ENCODE peak calls at places on chromosome X, in nine cellular contexts. M is stimulated activated CD8-positive, alpha-beta memory T cell treated with anti-CD3 and anti-CD28 coated beads, Interleukin-15, amount 100 ng/mL, for 4 hours; E is posterior cingulate gyrus; L is mesendoderm; F is activated CD8-positive, alpha-beta memory T cell treated with anti-CD3 and anti-CD28 coated beads for 48 hours; Y is neuronal stem cell; V is GM13976; C is right atrium auricular region; U is NCI-H1694. N is an unnamed sample.

GRCh38 chrX:57930051-57930450 is 19.8 kb upstream of the ZXDA start:
- DNase-seq in F (no peak), U (no peak), M (no peak), C (no peak), V (no peak), L (no peak), Y (no peak), E (no peak), N (no peak)

GRCh38 chrX:55143621-55144020 is 54.8 kb downstream of the PAGE2 start:
- DNase-seq in C (no peak), L (peak; percentile 30), U (no peak), E (no peak), M (no peak), F (no peak), V (no peak), Y (no peak), N (no peak)

GRCh38 chrX:51440365-51440764 is 56.0 kb downstream of the NUDT11 start:
- DNase-seq in U (no peak), V (no peak), Y (no peak), F (no peak), M (no peak), L (peak; percentile 49), E (no peak), C (no peak), N (no peak)

GRCh38 chrX:133865761-133866470 is 119.5 kb downstream of the GPC3 start:
- DNase-seq in L (no peak), F (no peak), Y (no peak), V (no peak), M (no peak), C (no peak), E (no peak), U (no peak), N (no peak)

GRCh38 chrX:13165266-13165665 is 120.8 kb upstream of the FAM9C start:
- DNase-seq in C (no peak), Y (no peak), U (no peak), V (no peak), L (no peak), E (no peak), M (no peak), F (no peak), N (no peak)

GRCh38 chrX:104372547-104372946 is 117.8 kb upstream of the ESX1 start:
- DNase-seq in V (no peak), Y (no peak), U (no peak), M (no peak), F (no peak), L (no peak), E (no peak), C (no peak), N (no peak)

GRCh38 chrX:133215017-133215416 is 3.1 kb downstream of the TFDP3 start:
- DNase-seq in Y (no peak), L (no peak), M (no peak), E (no peak), U (no peak), V (no peak), C (no peak), F (no peak), N (no peak)

GRCh38 chrX:133412665-133413064 is 2.6 kb downstream of the GPC4 start:
- DNase-seq in V (no peak), Y (no peak), L (no peak), E (no peak), M (no peak), C (no peak), U (no peak), F (no peak), N (no peak)

GRCh38 chrX:153973127-153974002 is 811 bp downstream of the TMEM187 start:
- DNase-seq in M (no peak), V (no peak), L (no peak), E (no peak), F (no peak), Y (no peak), U (no peak), C (no peak), N (no peak)

GRCh38 chrX:18294893-18295292 is 59.6 kb downstream of the SCML2 start:
- DNase-seq in L (peak; percentile 10), E (no peak), V (no peak), Y (no peak), M (no peak), F (no peak), U (no peak), C (no peak), N (no peak)

GRCh38 chrX:154369453-154370299 is 4.8 kb downstream of the FLNA start:
- DNase-seq in F (no peak), L (peak; percentile 95), M (no peak), V (peak; percentile 51), U (peak; percentile 72), C (peak; percentile 87), Y (peak; percentile 84), E (no peak), N (peak; percentile 88)

GRCh38 chrX:40197071-40197470 is 99.3 kb upstream of the BCOR start:
- DNase-seq in E (no peak), L (peak; percentile 1), U (no peak), Y (no peak), M (no peak), C (no peak), V (no peak), F (no peak), N (no peak)

GRCh38 chrX:55356609-55357008 is 91.9 kb upstream of the PAGE3 start:
- DNase-seq in C (no peak), F (no peak), U (no peak), Y (no peak), M (no peak), V (no peak), E (no peak), L (no peak), N (no peak)

GRCh38 chrX:96906741-96907140 is 23.0 kb downstream of the RPA4 start:
- DNase-seq in F (no peak), U (no peak), C (no peak), L (no peak), M (no peak), Y (no peak), E (no peak), V (no peak), N (no peak)

GRCh38 chrX:96211953-96212352 is 472.7 kb upstream of the DIAPH2 start:
- DNase-seq in E (no peak), U (no peak), M (no peak), C (no peak), L (no peak), F (no peak), V (no peak), Y (no peak), N (no peak)

GRCh38 chrX:5646818-5647217 is 581.8 kb downstream of the NLGN4X start:
- DNase-seq in U (no peak), V (peak; percentile 34), E (no peak), C (no peak), M (no peak), F (no peak), Y (no peak), L (no peak), N (no peak)

GRCh38 chrX:19193584-19193983 is 71.3 kb upstream of the ADGRG2 start:
- DNase-seq in Y (no peak), C (no peak), U (no peak), M (no peak), L (peak; percentile 17), V (no peak), E (no peak), F (no peak), N (no peak)

GRCh38 chrX:51376672-51377071 is 44.0 kb downstream of the NUDT10 start:
- DNase-seq in F (no peak), C (no peak), U (no peak), E (no peak), Y (no peak), V (no peak), L (no peak), M (no peak), N (no peak)

GRCh38 chrX:139834879-139835278 is 98.0 kb downstream of the ATP11C start:
- DNase-seq in Y (no peak), C (no peak), L (no peak), E (no peak), M (no peak), U (no peak), V (no peak), F (no peak), N (no peak)

GRCh38 chrX:17679820-17680219 is 57.5 kb upstream of the SCML1 start:
- DNase-seq in U (no peak), Y (no peak), F (no peak), E (no peak), V (no peak), L (no peak), C (no peak), M (no peak), N (no peak)

GRCh38 chrX:106612403-106612789 is 618 bp downstream of the RADX start:
- DNase-seq in E (no peak), V (peak; percentile 2), M (no peak), C (no peak), U (no peak), L (peak; percentile 23), F (no peak), Y (no peak), N (peak; percentile 10)

N was measured in HCEC 1CT.